ENCODE peak calls at places on chromosomes 3 and 15, in four cellular contexts. A is ascending aorta, I is A549, X is HepG2. P is an unnamed sample.
A peak's percentile ranks its signal among the peaks of the same experiment; 100 is the strongest.

GRCh38 chr3:63349583-63350177 is 71.6 kb downstream of the SYNPR start:
- DNase-seq in A (no peak), I (peak; percentile 5), X (peak; percentile 56), P (no peak)

GRCh38 chr3:45817788-45818523 is 21.6 kb upstream of the SLC6A20 start:
- DNase-seq in A (peak; percentile 67), I (peak; percentile 30), X (no peak), P (peak; percentile 70)

GRCh38 chr3:112445839-112446238 is 53.4 kb downstream of the BTLA start:
- DNase-seq in A (no peak), I (no peak), X (no peak), P (no peak)

GRCh38 chr15:19973718-19974117 is 567.9 kb downstream of the GOLGA6L6 start:
- DNase-seq in A (no peak), I (no peak), X (no peak), P (no peak)

GRCh38 chr3:100245932-100246331 is 14.9 kb upstream of the TBC1D23 start:
- DNase-seq in A (no peak), I (no peak), X (no peak), P (no peak)

GRCh38 chr3:25678581-25678980 is 13.9 kb upstream of the TOP2B start:
- DNase-seq in A (no peak), I (no peak), X (no peak), P (no peak)

GRCh38 chr3:4570840-4571621 is 77.9 kb downstream of the ITPR1 start:
- DNase-seq in A (no peak), I (no peak), X (peak; percentile 85), P (no peak)

GRCh38 chr15:81239190-81239589 is 42.5 kb downstream of the IL16 start:
- DNase-seq in A (no peak), I (no peak), X (no peak), P (no peak)

GRCh38 chr3:195914648-195915473 is 6.5 kb upstream of the TNK2 start:
- DNase-seq in A (peak; percentile 98), I (peak; percentile 93), X (peak; percentile 91), P (peak; percentile 97)

GRCh38 chr3:35946121-35946856 is 307.0 kb downstream of the ARPP21 start:
- DNase-seq in A (no peak), I (no peak), X (peak; percentile 18), P (no peak)

GRCh38 chr15:77966540-77967290 is 110.8 kb downstream of the TBC1D2B start:
- DNase-seq in A (no peak), I (peak; percentile 92), X (peak; percentile 32), P (no peak)

GRCh38 chr3:50671331-50671730 is 3.4 kb upstream of the DOCK3 start:
- DNase-seq in A (no peak), I (peak; percentile 38), X (no peak), P (no peak)

DNA sequence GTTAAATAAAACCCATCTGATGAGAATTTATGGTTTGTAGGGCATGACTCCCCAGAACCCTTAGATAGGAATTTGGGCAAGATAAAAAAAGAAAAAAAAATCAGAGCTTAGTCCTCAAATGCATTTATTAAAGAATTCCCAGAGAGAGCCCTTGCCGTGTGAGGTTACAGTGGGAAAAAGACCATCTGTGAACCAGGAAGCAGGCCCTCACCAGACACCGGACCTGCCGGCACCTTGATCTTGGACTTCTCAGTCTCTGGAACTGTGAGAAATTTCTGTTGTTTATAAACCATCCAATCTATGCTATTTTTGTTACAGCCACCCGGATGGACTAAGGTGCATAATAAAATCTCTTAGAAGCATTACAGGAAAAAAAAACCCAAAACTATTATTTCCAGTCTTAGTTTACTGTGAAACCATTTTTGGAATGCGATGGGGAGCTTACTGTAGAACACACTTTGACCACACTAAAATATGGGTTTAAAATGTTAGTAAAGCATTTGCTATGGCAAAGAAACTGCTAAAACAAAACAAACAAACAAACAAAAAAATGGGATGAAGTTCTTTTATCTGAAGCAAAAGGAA is 72.2 kb downstream of the LEKR1 start:
- DNase-seq in A (no peak), I (no peak), X (no peak), P (no peak)
- H3K27ac ChIP-seq in A (no peak overlapping the region), I (no peak overlapping the region), X (no peak overlapping the region), P (peak overlapping the region; percentile 12)

GRCh38 chr15:63514533-63514943 is 10.1 kb downstream of the USP3 start:
- DNase-seq in A (no peak), I (peak; percentile 57), X (peak; percentile 76), P (peak; percentile 62)
- H3K4me3 ChIP-seq in A (no peak overlapping the region), I (peak overlapping the region; percentile 30), X (peak overlapping the region; percentile 3), P (no peak overlapping the region)

GRCh38 chr15:89469331-89470107 is 26.9 kb downstream of the RHCG start:
- DNase-seq in A (no peak), I (no peak), X (no peak), P (peak; percentile 48)
- H3K27ac ChIP-seq in A (no peak overlapping the region), I (no peak overlapping the region), X (no peak overlapping the region), P (no peak overlapping the region)

DNA sequence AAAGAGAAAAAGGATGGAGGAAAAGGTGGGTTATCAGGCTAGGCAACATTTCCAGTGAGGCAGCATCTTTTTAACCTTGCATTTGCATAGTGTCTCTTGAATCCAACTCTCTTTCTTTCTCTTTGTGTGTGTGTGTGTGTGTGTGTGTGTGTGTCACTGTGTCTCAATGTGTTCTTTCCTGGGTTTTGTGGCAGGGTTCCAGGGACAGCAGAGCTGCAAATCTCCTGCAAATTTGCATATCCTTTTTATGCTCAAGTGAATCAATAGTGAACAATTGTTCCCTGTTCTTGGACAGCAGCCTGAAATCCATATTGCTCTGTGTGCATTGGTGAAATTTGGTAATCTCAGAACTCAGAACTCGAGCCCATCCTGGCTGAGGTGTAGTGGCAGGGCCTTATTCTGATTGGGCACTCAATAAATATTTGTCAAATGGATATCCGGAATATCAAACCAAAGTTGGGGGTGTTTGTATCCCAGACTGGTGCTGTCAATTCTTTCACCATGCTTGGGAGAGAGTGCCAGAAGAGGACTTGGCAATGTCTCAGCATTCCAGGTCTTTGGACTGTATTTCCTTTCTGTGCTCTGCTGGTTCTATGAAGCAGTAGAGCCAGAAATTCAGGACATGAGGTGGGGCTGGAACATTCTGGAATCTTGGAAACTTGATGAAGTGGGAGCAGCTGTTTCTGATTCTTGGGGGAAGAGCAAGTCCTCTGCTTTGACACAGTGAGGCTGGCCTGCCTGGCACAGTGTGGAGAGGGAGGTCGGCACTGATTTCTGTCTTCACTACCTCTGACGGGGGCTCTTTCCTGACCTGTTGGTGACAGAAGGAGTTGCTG is 380.5 kb upstream of the C2CD4B start:
- DNase-seq in A (peak; percentile 76), I (no peak), X (no peak), P (peak; percentile 62)
- H3K4me3 ChIP-seq in A (no peak overlapping the region), I (no peak overlapping the region), X (no peak overlapping the region), P (no peak overlapping the region)

GRCh38 chr3:188202358-188203138 is 48.6 kb downstream of the LPP start:
- DNase-seq in A (no peak), I (peak; percentile 29), X (peak; percentile 16), P (no peak)
- H3K27ac ChIP-seq in A (peak overlapping the region; percentile 3), I (no peak overlapping the region), X (no peak overlapping the region), P (peak overlapping the region; percentile 43)

DNA sequence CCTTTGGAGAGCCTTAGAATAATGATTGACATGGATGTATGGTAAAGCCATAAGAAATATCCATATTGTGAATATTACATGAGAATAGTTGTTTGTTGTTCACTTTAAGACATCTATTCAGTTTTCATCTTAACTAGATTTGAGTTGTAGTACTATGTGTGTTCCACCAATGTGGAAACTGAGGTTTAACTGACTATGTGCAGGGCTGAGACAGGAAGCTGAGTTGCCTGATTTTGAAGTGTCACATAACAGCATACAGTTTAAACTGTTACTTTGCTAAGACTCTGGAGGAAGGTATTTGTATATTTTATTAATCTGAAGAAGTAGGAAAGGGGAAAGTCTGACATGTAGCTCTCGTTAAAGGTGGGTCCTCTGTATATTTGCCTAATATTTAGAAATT is 2.1 kb downstream of the ECT2 start:
- DNase-seq in A (no peak), I (no peak), X (no peak), P (no peak)
- H3K4me3 ChIP-seq in A (no peak overlapping the region), I (peak overlapping the region; percentile 86), X (peak overlapping the region; percentile 94), P (no peak overlapping the region)

DNA sequence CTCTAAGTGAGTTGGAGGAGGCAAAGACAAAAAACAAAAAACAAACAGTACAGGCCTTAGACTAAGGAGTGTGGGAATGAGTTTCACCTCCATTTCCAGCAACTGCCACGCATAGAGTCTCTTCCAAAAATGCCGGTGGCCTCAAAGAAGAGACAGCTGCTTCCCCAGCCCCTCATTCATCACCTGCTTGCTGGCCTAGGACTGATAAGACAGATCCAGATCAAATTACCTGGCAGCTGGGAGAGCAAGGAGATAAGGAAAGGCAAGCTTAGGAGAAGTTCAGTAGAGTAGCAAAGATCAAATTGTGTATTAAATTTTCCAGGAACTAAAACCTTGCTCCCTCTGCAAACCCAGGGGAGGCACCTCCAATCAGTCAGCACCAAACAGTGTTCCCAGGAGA is 325.8 kb upstream of the CTNNB1 start:
- DNase-seq in A (no peak), I (no peak), X (no peak), P (no peak)
- H3K27ac ChIP-seq in A (no peak overlapping the region), I (no peak overlapping the region), X (no peak overlapping the region), P (no peak overlapping the region)

DNA sequence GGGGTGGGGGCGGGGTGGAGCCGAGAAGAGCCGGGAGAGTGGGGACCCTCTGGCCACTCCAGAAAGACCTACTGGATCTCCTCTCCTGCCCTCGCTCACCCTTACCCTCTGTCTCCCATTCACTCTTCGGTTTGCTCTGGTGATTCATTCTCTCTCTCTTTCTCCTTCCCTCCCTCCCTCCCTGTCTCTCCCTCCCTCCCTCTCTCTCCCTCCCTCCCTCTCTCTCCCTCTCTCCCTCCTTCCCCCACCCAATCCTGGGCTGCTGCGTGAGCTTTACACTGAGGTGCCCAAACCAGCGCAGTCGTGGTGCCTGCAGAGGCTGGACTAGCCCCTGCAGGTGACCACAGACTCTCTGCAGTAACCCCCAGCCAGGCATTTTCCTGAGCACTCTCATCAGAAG is 32.2 kb upstream of the ADAMTS17 start:
- DNase-seq in A (no peak), I (no peak), X (no peak), P (no peak)
- H3K4me3 ChIP-seq in A (peak overlapping the region; percentile 68), I (no peak overlapping the region), X (no peak overlapping the region), P (peak overlapping the region; percentile 43)

P was measured in tibial artery.